ENCODE peak calls at places on chromosomes 1 and 21, in eight cellular contexts. U, H, O, S, I, E, L and P are unnamed samples. For H3K27me3, the result is how much of the 10 kb centered on the place peaks cover.

GRCh38 chr1:199687321-199687720 is 340.2 kb upstream of the NR5A2 start:
- DNase-seq in L (no peak), I (no peak), S (no peak), H (no peak), E (no peak), U (peak), O (no peak), P (no peak)

GRCh38 chr1:97143236-97143882 is 421.8 kb downstream of the PTBP2 start:
- DNase-seq in I (no peak), H (no peak), U (no peak), O (no peak), S (no peak), E (no peak), L (no peak), P (no peak)

GRCh38 chr21:41536076-41536826 is 28.3 kb upstream of the TMPRSS2 start:
- DNase-seq in U (no peak), S (peak), O (no peak), E (no peak), I (no peak), L (no peak), H (no peak), P (no peak)

GRCh38 chr1:210618379-210618778 is 289.7 kb downstream of the HHAT start:
- DNase-seq in S (no peak), L (no peak), O (no peak), U (no peak), I (no peak), E (no peak), H (no peak), P (no peak)

GRCh38 chr1:232627645-232628334 is 2.1 kb downstream of the SIPA1L2 start:
- DNase-seq in U (peak), H (no peak), L (no peak), E (peak), O (no peak), I (peak), S (no peak), P (no peak)

GRCh38 chr1:147891088-147891487 is 11.5 kb upstream of the GJA8 start:
- DNase-seq in S (no peak), I (no peak), U (no peak), L (no peak), O (no peak), H (no peak), E (no peak), P (no peak)

GRCh38 chr1:33745942-33746341 is 117.9 kb upstream of the HMGB4 start:
- DNase-seq in L (no peak), S (no peak), E (no peak), I (no peak), H (no peak), U (no peak), O (no peak), P (no peak)

GRCh38 chr1:222557148-222557547 is 9.2 kb upstream of the HHIPL2 start:
- DNase-seq in E (no peak), O (no peak), L (no peak), H (no peak), I (no peak), S (no peak), U (no peak), P (no peak)

GRCh38 chr1:170221031-170221430 is 75.3 kb downstream of the NTMT2 start:
- DNase-seq in I (no peak), U (no peak), H (peak), S (no peak), L (peak), E (peak), O (no peak), P (peak)

GRCh38 chr1:15157524-15158399 is 4.2 kb downstream of the TMEM51 start:
- DNase-seq in H (no peak), L (no peak), U (no peak), E (no peak), S (no peak), O (no peak), I (no peak), P (no peak)

GRCh38 chr21:37936010-37936785 is 19.9 kb upstream of the KCNJ6 start:
- DNase-seq in O (no peak), E (no peak), H (no peak), S (no peak), L (no peak), I (no peak), U (no peak), P (no peak)

GRCh38 chr1:37865348-37866119 is 6.1 kb upstream of the MTF1 start:
- DNase-seq in E (no peak), U (no peak), S (no peak), O (no peak), H (no peak), L (no peak), I (no peak), P (no peak)

GRCh38 chr1:218886472-218886871 is 287.2 kb upstream of the LYPLAL1 start:
- DNase-seq in O (peak), S (no peak), U (no peak), E (no peak), I (no peak), L (peak), H (peak), P (peak)

GRCh38 chr1:226804907-226805759 is 65.3 kb upstream of the PSEN2 start:
- DNase-seq in S (no peak), E (no peak), O (no peak), H (no peak), L (no peak), U (no peak), I (no peak), P (no peak)

GRCh38 chr21:31872452-31873274 is at the start of gene HUNK:
- DNase-seq in I (peak), U (peak), L (peak), O (peak), E (peak), S (no peak), H (no peak), P (no peak)

GRCh38 chr1:186518395-186518794 is 57.5 kb upstream of the PDC start:
- DNase-seq in U (no peak), H (no peak), O (no peak), I (no peak), S (no peak), L (no peak), E (no peak), P (no peak)

GRCh38 chr1:82423174-82423815 is 622.6 kb downstream of the ADGRL2 start:
- DNase-seq in E (no peak), I (no peak), H (no peak), L (no peak), O (no peak), S (no peak), U (no peak), P (no peak)

GRCh38 chr1:186838380-186839076 is 9.8 kb downstream of the PLA2G4A start:
- DNase-seq in I (no peak), O (no peak), E (no peak), H (no peak), S (no peak), L (no peak), U (no peak), P (no peak)

GRCh38 chr1:63004868-63005267 is 220.9 kb downstream of the ATG4C start:
- DNase-seq in I (peak), O (no peak), U (peak), L (no peak), S (no peak), H (no peak), E (peak), P (no peak)

GRCh38 chr1:194295690-194296089 is 1109.3 kb upstream of the B3GALT2 start:
- DNase-seq in H (no peak), O (no peak), S (no peak), I (no peak), E (peak), L (no peak), U (peak), P (no peak)

GRCh38 chr1:112699425-112700144 is 7.3 kb downstream of the RHOC start:
- DNase-seq in U (no peak), E (no peak), S (peak), H (no peak), I (no peak), O (no peak), L (no peak), P (no peak)

GRCh38 chr1:173268786-173269277 is 61.7 kb upstream of the TNFSF4 start:
- DNase-seq in S (no peak), U (no peak), E (no peak), H (no peak), L (no peak), I (no peak), O (no peak), P (no peak)

GRCh38 chr1:230792691-230793462 is 45.7 kb downstream of the CAPN9 start:
- DNase-seq in H (no peak), I (no peak), L (no peak), U (peak), S (no peak), E (no peak), O (no peak), P (peak)

GRCh38 chr1:204206121-204206520 is 7.7 kb downstream of the GOLT1A start:
- DNase-seq in E (no peak), I (no peak), U (no peak), S (no peak), L (no peak), O (no peak), H (no peak), P (no peak)

GRCh38 chr21:45532826-45533730 is 9.2 kb downstream of the SLC19A1 start:
- DNase-seq in U (no peak), S (peak), I (no peak), H (no peak), E (no peak), O (no peak), L (no peak), P (no peak)

GRCh38 chr1:76426606-76427005 is 352.1 kb downstream of the ST6GALNAC3 start:
- DNase-seq in L (no peak), O (no peak), I (no peak), S (no peak), H (no peak), E (no peak), U (no peak), P (no peak)

GRCh38 chr1:61568460-61569211 is 156.3 kb downstream of the TM2D1 start:
- DNase-seq in H (no peak), S (no peak), O (no peak), E (no peak), I (no peak), U (no peak), L (no peak), P (no peak)

GRCh38 chr21:36545776-36546511 is 66.0 kb upstream of the CLDN14 start:
- DNase-seq in I (no peak), U (no peak), E (no peak), O (no peak), L (no peak), H (no peak), S (no peak), P (no peak)

GRCh38 chr1:71014110-71014509 is 33.5 kb downstream of the PTGER3 start:
- DNase-seq in U (no peak), E (no peak), I (no peak), L (no peak), H (no peak), S (no peak), O (no peak), P (no peak)

GRCh38 chr1:226816585-226816984 is 53.8 kb upstream of the PSEN2 start:
- DNase-seq in I (no peak), E (no peak), S (no peak), U (peak), O (no peak), H (no peak), L (no peak), P (no peak)

GRCh38 chr1:209584186-209584776 is 767 bp downstream of the CAMK1G start:
- DNase-seq in O (no peak), E (no peak), H (no peak), S (no peak), U (no peak), I (no peak), L (no peak), P (no peak)

GRCh38 chr1:97139512-97139911 is 417.9 kb downstream of the PTBP2 start:
- DNase-seq in E (no peak), I (no peak), O (no peak), H (no peak), U (no peak), S (no peak), L (no peak), P (no peak)

GRCh38 chr1:223323491-223324484 is 40.2 kb downstream of the SUSD4 start:
- DNase-seq in I (no peak), S (no peak), H (no peak), O (no peak), E (no peak), L (no peak), U (no peak), P (no peak)

GRCh38 chr21:38219049-38219628 is 37.7 kb upstream of the KCNJ15 start:
- DNase-seq in L (peak), O (peak), S (peak), E (peak), U (peak), I (peak), H (peak), P (peak)

DNA sequence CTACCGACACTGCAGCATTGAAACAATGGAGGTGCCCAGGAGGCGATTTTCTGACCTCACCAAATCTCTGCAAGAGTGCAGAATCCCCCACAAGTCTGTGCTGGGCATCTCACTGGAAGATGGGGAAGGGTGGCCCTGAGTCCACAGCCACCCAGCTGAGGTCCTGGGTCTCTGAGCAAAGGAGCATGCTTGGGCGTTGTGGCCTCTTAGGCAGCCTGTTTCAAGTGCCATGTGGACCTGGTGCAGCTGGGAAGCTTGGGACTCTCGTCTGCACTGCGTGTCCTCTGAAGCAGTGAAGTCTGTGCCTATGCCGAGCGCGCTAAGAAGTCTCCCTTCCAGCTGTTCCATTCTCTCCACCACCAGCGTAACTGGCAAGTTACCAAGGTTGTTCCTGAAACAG is 4.9 kb upstream of the PLA2G2C start:
- DNase-seq in O (no peak), L (no peak), I (no peak), U (no peak), E (no peak), S (no peak), H (no peak), P (no peak)
- H3K27me3 ChIP-seq in O (under half), L (under half), I (under half), U (under half), E (under half), S (under half), H (under half), P (under half)

GRCh38 chr1:212914789-212915188 is 35.6 kb upstream of the VASH2 start:
- DNase-seq in U (peak), O (no peak), L (no peak), I (peak), S (no peak), H (no peak), E (no peak), P (no peak)

GRCh38 chr1:212915245-212916091 is 34.9 kb upstream of the VASH2 start:
- DNase-seq in U (peak), L (peak), E (peak), H (no peak), I (peak), S (no peak), O (no peak), P (peak)

GRCh38 chr1:212903664-212904063 is 45.6 kb downstream of the FLVCR1 start:
- DNase-seq in U (no peak), L (no peak), H (no peak), I (no peak), E (no peak), S (no peak), O (no peak), P (no peak)

GRCh38 chr1:212908971-212909370 is 41.4 kb upstream of the VASH2 start:
- DNase-seq in I (no peak), L (no peak), E (no peak), O (no peak), H (no peak), U (peak), S (no peak), P (no peak)

DNA sequence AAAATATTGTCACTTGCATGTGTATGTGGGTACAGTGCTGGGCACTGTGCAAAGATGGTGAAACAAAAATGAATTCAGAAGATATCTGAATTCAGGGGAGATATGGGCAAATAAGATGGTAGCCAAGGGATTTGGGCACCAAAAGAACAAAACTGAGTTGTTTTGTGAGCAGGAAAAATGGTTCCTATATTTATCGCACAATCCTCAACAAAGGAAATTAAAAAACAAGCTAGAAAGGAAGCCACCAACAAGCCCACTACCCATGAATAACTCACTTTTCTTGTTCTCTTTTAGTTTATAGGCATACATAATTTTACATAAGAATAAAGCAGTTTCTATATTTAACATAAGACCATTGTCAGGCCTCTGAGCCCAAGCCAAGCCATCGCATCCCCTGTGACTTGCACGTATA is 40.7 kb upstream of the VASH2 start:
- DNase-seq in H (no peak), I (peak), E (no peak), U (peak), S (no peak), L (no peak), O (no peak), P (no peak)
- H3K27me3 ChIP-seq in H (under half), I (under half), E (under half), U (under half), S (under half), L (under half), O (under half), P (under half)

DNA sequence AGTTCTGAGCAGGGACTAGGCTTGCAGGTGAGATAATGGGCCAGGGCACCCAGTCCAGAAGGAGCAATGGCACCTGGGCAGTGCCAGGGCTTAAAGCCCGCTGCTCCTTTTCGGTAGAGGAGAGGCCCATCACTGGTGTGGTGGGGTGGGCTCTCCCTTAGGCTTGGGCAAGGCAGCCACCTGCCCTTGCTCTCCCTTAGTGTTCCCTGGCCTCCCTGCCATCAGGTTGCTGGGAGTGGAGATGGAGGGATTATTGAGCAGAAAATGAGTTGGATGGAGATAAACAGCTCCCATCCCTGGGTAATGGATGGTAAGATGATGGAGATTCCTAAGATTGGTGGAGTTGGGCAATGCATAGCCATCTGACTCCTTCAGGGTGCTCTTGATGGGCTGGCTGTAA is 7.9 kb downstream of the MYOG start:
- DNase-seq in S (no peak), I (no peak), L (no peak), E (no peak), H (no peak), U (no peak), O (no peak), P (no peak)
- H3K27me3 ChIP-seq in S (half or more), I (under half), L (under half), E (under half), H (under half), U (under half), O (under half), P (under half)

DNA sequence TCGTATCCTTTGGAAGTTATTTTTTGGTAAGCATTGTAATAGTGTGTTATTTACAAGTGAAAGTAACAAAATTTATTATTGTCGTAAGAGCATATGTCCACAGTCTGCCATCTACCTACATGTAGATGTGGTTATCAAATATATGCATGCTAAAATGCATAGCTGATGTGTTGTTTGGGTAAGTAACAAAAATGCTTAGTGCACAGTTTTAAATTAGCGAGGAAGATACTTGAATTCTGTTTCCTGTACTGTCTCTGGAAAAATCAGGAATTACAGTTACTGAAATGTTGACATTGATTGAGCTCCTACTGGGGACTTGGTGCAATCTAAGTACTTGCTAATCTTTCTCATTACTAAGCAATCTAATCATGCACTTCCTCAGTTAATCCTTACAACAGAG is 14.3 kb downstream of the WDR64 start:
- DNase-seq in O (no peak), E (no peak), L (no peak), I (no peak), H (no peak), S (no peak), U (no peak), P (no peak)
- H3K27me3 ChIP-seq in O (under half), E (under half), L (under half), I (under half), H (under half), S (under half), U (under half), P (under half)

DNA sequence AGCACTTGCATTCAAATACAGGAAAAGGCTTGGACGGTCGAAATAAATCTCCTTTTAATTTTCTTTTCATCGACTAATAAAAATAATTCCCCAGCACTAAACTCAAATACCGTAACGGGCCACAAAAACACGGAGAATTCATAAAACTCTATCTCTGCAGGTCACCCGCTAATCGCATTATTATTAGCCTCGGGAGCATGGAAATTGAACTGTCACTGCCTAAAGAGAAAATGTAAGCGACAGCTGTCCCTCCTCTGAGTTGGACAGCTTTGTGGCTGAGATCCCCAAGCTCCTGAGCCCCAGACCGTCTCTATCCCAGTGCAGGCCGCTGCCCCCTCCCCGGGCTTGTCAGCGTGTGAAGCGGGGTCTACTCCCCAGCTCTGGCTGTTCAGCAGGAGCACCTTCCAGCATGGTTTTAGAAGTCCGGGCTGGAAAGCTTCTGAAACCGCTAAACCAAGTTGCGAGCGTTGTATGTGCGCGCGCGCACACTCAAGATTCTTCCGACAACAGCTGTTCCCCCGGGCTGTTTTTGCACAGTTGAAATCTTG is 1.8 kb downstream of the TBX15 start:
- DNase-seq in U (peak), I (no peak), H (no peak), E (no peak), O (no peak), L (no peak), S (no peak), P (no peak)
- H3K27me3 ChIP-seq in U (half or more), I (half or more), H (under half), E (half or more), O (half or more), L (half or more), S (half or more), P (half or more)

GRCh38 chr1:24450321-24450720 is 34.7 kb downstream of the NIPAL3 start:
- DNase-seq in U (no peak), E (no peak), L (no peak), H (no peak), I (no peak), S (no peak), O (no peak), P (no peak)
- H3K27me3 ChIP-seq in U (under half), E (under half), L (under half), H (under half), I (under half), S (under half), O (under half), P (under half)

DNA sequence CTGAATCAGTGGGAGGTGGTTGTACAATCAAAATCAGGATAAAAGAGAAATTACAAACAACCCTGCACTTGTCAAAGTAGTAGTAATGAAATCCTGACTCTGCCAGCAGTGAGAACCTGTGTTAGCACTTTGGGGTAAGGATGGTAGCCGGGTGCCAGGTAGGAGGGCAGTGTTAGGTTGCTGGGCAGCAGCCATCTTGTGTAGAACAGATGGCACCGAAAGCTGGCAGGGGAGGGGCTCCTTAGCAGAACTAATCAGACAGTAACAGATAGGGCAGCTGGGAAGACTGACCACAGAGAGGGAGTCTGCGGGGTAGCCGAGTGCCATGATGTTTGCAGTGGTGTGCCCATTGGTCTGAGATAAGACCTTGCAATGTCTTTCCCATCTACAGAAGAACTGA is 137.3 kb downstream of the SDCCAG8 start:
- DNase-seq in S (no peak), E (no peak), H (no peak), U (no peak), O (no peak), L (no peak), I (no peak), P (no peak)
- H3K27me3 ChIP-seq in S (under half), E (under half), H (under half), U (under half), O (under half), L (under half), I (under half), P (under half)